ENCODE peak calls at places on chromosomes 2 and 18, in four cellular contexts. V is pancreas; G is spleen; R is CD8-positive, alpha-beta T cell. H is an unnamed sample. For H3K4me1, the result is how much of the 10 kb centered on the place peaks cover.

GRCh38 chr2:18719978-18720775 is 130.8 kb upstream of the NT5C1B start:
- DNase-seq in V (no peak), G (no peak), R (no peak), H (no peak)

GRCh38 chr2:134572996-134573395 is 145.8 kb downstream of the TMEM163 start:
- DNase-seq in V (no peak), G (no peak), R (no peak), H (no peak)

GRCh38 chr2:54678719-54679118 is 44.7 kb upstream of the EML6 start:
- DNase-seq in V (no peak), G (no peak), R (no peak), H (no peak)

GRCh38 chr2:172281648-172282576 is 145.5 kb upstream of the ITGA6 start:
- DNase-seq in V (no peak), G (no peak), R (no peak), H (no peak)

GRCh38 chr2:151354807-151355206 is 2.6 kb upstream of the TNFAIP6 start:
- DNase-seq in V (no peak), G (no peak), R (no peak), H (no peak)

GRCh38 chr18:78069784-78070664 is 820.4 kb downstream of the GALR1 start:
- DNase-seq in V (peak), G (no peak), R (no peak), H (peak)

GRCh38 chr18:76465630-76466409 is 29.2 kb downstream of the ZNF516 start:
- DNase-seq in V (no peak), G (no peak), R (no peak), H (no peak)

GRCh38 chr2:219766658-219767057 is 139.2 kb downstream of the SLC4A3 start:
- DNase-seq in V (no peak), G (no peak), R (no peak), H (no peak)

GRCh38 chr18:25805939-25806338 is 284.5 kb downstream of the SS18 start:
- DNase-seq in V (no peak), G (no peak), R (no peak), H (no peak)

GRCh38 chr2:49042510-49042909 is 111.8 kb downstream of the FSHR start:
- DNase-seq in V (no peak), G (no peak), R (no peak), H (no peak)

GRCh38 chr2:197251576-197251975 is 59.0 kb downstream of the ANKRD44 start:
- DNase-seq in V (no peak), G (no peak), R (no peak), H (no peak)

GRCh38 chr2:100205128-100205527 is 62.7 kb upstream of the AFF3 start:
- DNase-seq in V (no peak), G (no peak), R (no peak), H (no peak)

GRCh38 chr2:120395686-120396518 is 50.0 kb downstream of the INHBB start:
- DNase-seq in V (peak), G (no peak), R (no peak), H (no peak)

GRCh38 chr2:167692191-167692590 is 555.2 kb downstream of the STK39 start:
- DNase-seq in V (no peak), G (no peak), R (no peak), H (no peak)

GRCh38 chr2:164766931-164767330 is 74.7 kb downstream of the COBLL1 start:
- DNase-seq in V (no peak), G (no peak), R (no peak), H (no peak)

GRCh38 chr2:151902829-151903228 is 74.6 kb upstream of the ARL5A start:
- DNase-seq in V (no peak), G (no peak), R (no peak), H (no peak)

GRCh38 chr2:224025874-224026273 is 13.2 kb downstream of the SERPINE2 start:
- DNase-seq in V (no peak), G (no peak), R (peak), H (no peak)

DNA sequence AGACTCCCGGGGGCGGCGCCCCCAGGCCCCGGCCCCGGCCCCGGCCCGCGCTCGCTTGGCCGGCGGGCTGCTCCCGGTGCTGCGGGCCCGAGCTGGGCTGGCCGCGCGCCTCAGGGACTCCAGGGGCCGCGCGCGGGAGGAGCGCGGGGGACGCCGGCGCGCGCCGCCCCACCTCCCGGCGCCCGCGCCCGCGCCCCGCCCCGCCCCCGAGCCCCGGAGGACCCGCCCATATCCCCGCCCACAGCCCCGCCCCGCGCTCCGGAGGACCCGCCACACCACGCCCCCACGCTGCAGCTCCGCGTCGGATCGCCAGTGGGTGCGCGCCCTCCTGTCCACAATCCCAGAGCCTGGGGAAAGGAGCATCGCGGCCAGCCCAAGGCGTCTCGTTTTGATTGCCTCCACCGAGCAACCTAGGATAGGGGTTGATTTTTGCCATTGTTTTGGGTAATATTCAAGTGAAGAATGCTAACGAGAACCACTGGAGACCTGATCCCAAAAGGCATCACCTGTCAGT is at the start of gene PARD6G:
- DNase-seq in V (peak), G (peak), R (peak), H (peak)
- TF ChIP-seq CTCF in V (no peak), G (no peak), R (no peak), H (no peak)

GRCh38 chr2:127577503-127577902 is 42.0 kb downstream of the MYO7B start:
- DNase-seq in V (no peak), G (peak), R (no peak), H (no peak)

GRCh38 chr2:127577208-127577475 is 41.7 kb downstream of the MYO7B start:
- DNase-seq in V (no peak), G (no peak), R (no peak), H (no peak)

GRCh38 chr2:127575185-127575765 is 39.8 kb downstream of the MYO7B start:
- DNase-seq in V (no peak), G (peak), R (no peak), H (no peak)

GRCh38 chr2:127575941-127576432 is 40.5 kb downstream of the MYO7B start:
- DNase-seq in V (no peak), G (peak), R (no peak), H (no peak)

DNA sequence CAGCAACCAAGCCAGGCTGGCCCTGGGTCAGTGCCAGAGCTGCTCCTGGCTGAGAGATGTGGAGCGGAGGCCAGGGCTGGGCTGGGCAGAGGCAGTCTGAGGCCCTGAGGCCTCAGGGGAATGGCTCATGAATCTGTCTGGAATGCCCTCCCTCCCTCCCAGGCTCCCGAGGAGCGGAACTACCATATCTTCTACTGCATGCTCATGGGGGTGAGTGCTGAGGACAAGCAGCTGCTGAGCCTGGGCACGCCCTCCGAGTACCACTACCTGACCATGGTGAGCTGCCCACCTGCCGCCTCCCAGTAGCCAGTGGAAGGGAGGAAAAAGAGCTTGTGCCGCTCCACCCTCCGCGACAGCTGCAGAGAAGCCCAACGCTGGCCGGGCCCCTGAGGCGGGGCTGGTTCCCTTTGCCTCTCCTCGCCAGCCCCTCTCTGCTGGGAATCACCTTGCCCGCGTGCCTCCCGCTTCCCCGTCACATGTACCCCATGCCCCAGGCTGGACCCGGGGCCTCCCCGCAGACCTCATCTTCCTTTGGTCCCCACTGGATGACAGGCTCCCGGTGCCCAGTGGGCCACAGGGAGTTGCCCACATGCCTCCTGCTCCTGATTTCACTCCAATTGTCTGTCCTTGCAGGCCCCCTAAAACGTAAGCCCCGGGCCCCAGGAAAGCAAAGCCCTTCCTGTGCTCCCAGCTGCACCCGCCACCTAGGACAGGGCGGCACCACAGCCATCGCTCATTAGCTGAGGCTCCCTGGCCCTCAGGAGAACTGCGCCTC is 41.1 kb downstream of the MYO7B start:
- DNase-seq in V (no peak), G (peak), R (no peak), H (no peak)
- H3K4me3 ChIP-seq in V (no peak), G (no peak), R (no peak), H (no peak)

GRCh38 chr2:216003876-216004275 is 9.5 kb downstream of the MREG start:
- DNase-seq in V (no peak), G (no peak), R (no peak), H (no peak)

GRCh38 chr2:216001201-216001600 is 12.2 kb downstream of the MREG start:
- DNase-seq in V (no peak), G (no peak), R (no peak), H (no peak)

GRCh38 chr2:216001612-216002215 is 11.6 kb downstream of the MREG start:
- DNase-seq in V (no peak), G (no peak), R (no peak), H (no peak)

GRCh38 chr2:216002693-216003092 is 10.7 kb downstream of the MREG start:
- DNase-seq in V (no peak), G (no peak), R (no peak), H (no peak)

DNA sequence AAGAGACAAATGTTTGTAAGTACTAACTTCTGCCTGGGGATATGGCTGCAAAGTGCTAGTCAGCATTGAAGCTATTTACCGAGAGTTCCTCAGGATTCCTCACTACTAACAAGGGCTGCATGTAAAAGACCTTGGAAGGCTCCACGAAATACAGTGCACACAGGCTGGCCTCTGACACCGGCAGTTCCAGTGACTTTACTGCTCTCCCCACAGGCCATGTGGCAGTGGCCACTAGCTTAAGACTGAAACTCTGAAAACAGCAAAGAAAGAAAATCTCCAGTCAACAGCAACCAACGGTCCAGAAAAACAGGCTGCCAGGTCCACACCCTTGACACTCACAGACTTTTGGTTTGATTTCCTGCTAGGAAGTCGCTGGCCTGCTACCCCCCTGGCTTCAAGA is 11.1 kb downstream of the MREG start:
- DNase-seq in V (no peak), G (no peak), R (no peak), H (no peak)
- H3K4me1 ChIP-seq in V (under half), G (under half), R (under half), H (under half)

DNA sequence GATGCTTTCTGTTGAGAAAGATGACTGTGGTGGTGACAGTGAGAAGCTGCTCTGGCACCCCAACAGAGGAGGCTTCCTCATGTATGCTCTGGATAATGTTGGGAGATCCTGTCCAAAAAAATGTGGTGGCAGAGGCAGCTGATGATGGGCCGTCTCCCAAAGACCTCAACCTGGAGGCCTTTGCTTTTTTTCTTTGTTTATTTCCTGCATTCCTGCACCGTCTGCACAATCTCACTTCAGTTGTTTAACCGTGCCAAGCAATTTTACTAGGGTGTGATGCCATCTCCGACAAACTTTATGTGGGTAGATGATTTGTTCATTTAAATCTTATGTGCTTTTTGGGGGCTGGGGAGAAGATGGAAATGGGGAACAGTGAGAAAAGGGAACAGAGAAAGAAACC is 62.2 kb upstream of the IGFBP5 start:
- DNase-seq in V (no peak), G (no peak), R (no peak), H (no peak)
- TF ChIP-seq CTCF in V (no peak), G (no peak), R (no peak), H (no peak)

GRCh38 chr2:130391058-130391871 is 35.4 kb downstream of the PTPN18 start:
- DNase-seq in V (peak), G (peak), R (peak), H (peak)

GRCh38 chr2:130393318-130393910 is 37.6 kb downstream of the PTPN18 start:
- DNase-seq in V (no peak), G (peak), R (no peak), H (no peak)

GRCh38 chr2:130390460-130391057 is 34.7 kb downstream of the PTPN18 start:
- DNase-seq in V (peak), G (peak), R (no peak), H (peak)

GRCh38 chr2:130389783-130390182 is 33.9 kb downstream of the PTPN18 start:
- DNase-seq in V (no peak), G (no peak), R (no peak), H (no peak)

DNA sequence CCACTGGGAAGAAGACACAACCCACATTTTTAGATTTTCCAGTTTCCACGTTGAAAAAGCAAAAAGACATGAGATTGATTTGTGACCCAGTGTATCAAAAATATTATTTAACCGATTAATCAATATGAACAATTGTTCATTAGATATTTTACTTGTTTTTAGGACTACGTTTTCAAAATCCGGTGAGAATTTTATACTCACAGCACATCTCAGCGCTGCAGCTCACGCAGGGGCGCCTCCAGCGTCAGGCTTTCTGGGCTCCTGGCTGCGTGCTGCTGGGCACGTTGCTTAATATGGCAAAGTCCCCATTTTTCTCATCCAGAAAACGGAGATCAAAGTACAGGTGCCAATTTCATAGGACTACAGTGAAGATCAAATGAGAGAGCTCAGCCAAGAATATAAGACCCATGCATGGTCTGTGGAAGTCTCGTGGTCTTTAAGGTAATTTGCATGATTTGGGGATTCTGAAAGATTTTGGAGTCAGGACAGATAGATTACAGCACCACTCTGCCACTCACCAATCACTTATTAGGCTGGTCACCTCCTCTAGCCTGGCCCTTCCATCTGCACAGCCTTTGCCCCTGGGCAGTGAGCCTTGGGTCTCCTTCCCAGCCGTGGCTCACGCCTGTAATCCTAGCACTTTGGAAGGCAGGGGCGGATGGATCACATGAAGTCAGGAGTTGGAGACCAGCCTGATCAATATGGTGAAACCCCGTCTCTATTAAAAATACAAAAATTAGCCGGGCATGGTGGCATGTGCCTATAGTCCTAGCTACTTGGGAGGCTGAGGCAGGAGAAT is 36.2 kb downstream of the PTPN18 start:
- DNase-seq in V (no peak), G (peak), R (no peak), H (no peak)
- H3K4me3 ChIP-seq in V (peak), G (peak), R (peak), H (no peak)

DNA sequence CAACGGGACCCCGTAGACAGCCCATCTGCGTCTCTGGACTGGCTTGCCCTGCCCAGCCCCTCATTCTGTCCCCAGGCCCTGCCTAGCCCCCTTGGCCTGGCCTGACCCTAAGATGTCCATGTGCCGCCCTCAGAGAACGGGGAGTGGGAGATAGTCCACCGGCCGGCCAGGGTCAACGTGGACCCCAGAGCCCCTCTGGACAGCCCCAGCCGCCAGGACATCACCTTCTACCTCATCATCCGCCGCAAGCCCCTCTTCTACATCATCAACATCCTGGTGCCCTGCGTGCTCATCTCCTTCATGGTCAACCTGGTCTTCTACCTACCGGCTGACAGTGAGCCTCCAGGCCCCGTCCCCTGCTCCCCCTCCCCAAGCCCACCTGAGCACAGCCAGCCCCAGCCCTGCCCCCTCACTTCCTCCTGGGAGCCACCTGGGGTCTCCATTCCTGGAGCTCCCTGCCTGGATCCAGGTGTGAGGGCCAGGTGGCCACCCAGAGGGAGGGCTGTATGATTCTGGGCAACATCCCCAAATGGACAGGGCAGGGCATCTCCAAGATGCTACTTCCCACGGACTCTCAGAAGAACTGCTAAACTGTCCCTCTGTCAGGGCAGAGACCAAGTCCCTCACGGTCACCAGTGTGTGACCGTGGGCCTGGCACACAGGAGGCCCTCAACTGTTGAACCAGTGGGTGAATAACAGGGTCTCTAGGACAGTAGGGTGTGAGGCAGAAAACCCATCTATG is 4.0 kb downstream of the CHRND start:
- DNase-seq in V (no peak), G (peak), R (no peak), H (peak)
- H3K4me1 ChIP-seq in V (under half), G (under half), R (under half), H (under half)

H was measured in mucosa of descending colon.